ENCODE peak calls at places on chromosome 2, in four cellular contexts. One of them, this sample, is unnamed.

GRCh38 chr2:43488737-43489136 is 107.1 kb downstream of the THADA start:
- DNase-seq in sigmoid colon: no peak
- DNase-seq in GM06990: no peak
- DNase-seq in fibroblast of mammary gland: no peak
- DNase-seq in this sample: peak

GRCh38 chr2:221588306-221588985 is 16.3 kb upstream of the EPHA4 start:
- DNase-seq in sigmoid colon: no peak
- DNase-seq in GM06990: no peak
- DNase-seq in fibroblast of mammary gland: no peak
- DNase-seq in this sample: no peak

GRCh38 chr2:8623958-8624591 is 57.8 kb upstream of the ID2 start:
- DNase-seq in sigmoid colon: no peak
- DNase-seq in GM06990: no peak
- DNase-seq in fibroblast of mammary gland: no peak
- DNase-seq in this sample: no peak

GRCh38 chr2:240983361-240983995 is 14.9 kb upstream of the SNED1 start:
- DNase-seq in sigmoid colon: peak
- DNase-seq in GM06990: peak
- DNase-seq in fibroblast of mammary gland: no peak
- DNase-seq in this sample: no peak

GRCh38 chr2:65437392-65438135 is 5.2 kb upstream of the SPRED2 start:
- DNase-seq in sigmoid colon: no peak
- DNase-seq in GM06990: no peak
- DNase-seq in fibroblast of mammary gland: no peak
- DNase-seq in this sample: no peak

GRCh38 chr2:219001577-219002394 is 8.6 kb upstream of the CRYBA2 start:
- DNase-seq in sigmoid colon: no peak
- DNase-seq in GM06990: no peak
- DNase-seq in fibroblast of mammary gland: no peak
- DNase-seq in this sample: no peak

GRCh38 chr2:43010428-43011141 is 215.8 kb downstream of the ZFP36L2 start:
- DNase-seq in sigmoid colon: no peak
- DNase-seq in GM06990: no peak
- DNase-seq in fibroblast of mammary gland: no peak
- DNase-seq in this sample: no peak

GRCh38 chr2:145635706-145636427 is 1115.9 kb upstream of the ZEB2 start:
- DNase-seq in sigmoid colon: no peak
- DNase-seq in GM06990: no peak
- DNase-seq in fibroblast of mammary gland: peak
- DNase-seq in this sample: no peak

GRCh38 chr2:46179037-46179621 is 118.1 kb upstream of the EPAS1 start:
- DNase-seq in sigmoid colon: peak
- DNase-seq in GM06990: peak
- DNase-seq in fibroblast of mammary gland: peak
- DNase-seq in this sample: peak

GRCh38 chr2:12929806-12930205 is 213.1 kb downstream of the TRIB2 start:
- DNase-seq in sigmoid colon: no peak
- DNase-seq in GM06990: no peak
- DNase-seq in fibroblast of mammary gland: no peak
- DNase-seq in this sample: no peak

GRCh38 chr2:12928706-12929291 is 212.1 kb downstream of the TRIB2 start:
- DNase-seq in sigmoid colon: no peak
- DNase-seq in GM06990: no peak
- DNase-seq in fibroblast of mammary gland: no peak
- DNase-seq in this sample: no peak

GRCh38 chr2:12930382-12930781 is 213.6 kb downstream of the TRIB2 start:
- DNase-seq in sigmoid colon: no peak
- DNase-seq in GM06990: no peak
- DNase-seq in fibroblast of mammary gland: no peak
- DNase-seq in this sample: no peak

GRCh38 chr2:12932192-12932591 is 215.5 kb downstream of the TRIB2 start:
- DNase-seq in sigmoid colon: no peak
- DNase-seq in GM06990: no peak
- DNase-seq in fibroblast of mammary gland: no peak
- DNase-seq in this sample: no peak

DNA sequence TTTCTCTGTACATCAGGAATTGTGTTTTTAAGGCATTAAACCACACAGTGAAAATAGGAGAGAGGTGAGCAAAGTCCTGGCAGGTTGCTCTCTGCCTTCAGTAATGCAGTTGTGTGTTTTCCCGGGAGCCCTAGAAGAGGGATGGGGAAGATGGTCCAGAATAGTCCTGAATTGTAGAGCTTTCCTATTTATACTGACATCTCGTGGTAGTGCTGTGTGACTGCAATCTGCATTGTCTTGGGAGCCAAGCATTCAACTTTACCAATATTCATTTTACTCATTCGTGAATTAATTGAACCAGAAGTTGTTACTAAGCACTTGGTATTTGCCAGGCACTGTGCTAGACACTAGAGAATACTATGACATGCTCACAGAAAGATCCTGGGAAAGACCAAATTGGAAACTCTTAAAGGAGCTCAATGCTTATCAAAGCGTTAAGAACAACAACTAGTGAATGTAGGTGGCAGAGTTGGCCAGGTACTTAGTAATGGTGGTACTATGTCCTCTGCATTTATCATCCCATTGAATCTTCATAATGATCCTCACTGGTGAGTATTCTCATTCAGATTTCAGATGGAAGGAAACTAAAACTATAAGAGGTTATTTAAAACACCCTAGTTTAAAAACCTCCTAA is 214.6 kb downstream of the TRIB2 start:
- DNase-seq in sigmoid colon: no peak
- DNase-seq in GM06990: no peak
- DNase-seq in fibroblast of mammary gland: peak
- DNase-seq in this sample: peak
- TF ChIP-seq CTCF in sigmoid colon: peak
- TF ChIP-seq CTCF in GM06990: peak
- TF ChIP-seq CTCF in fibroblast of mammary gland: peak
- TF ChIP-seq CTCF in this sample: peak

GRCh38 chr2:190591972-190592371 is 56.9 kb upstream of the NAB1 start:
- DNase-seq in sigmoid colon: no peak
- DNase-seq in GM06990: no peak
- DNase-seq in fibroblast of mammary gland: no peak
- DNase-seq in this sample: no peak
- TF ChIP-seq CTCF in sigmoid colon: no peak
- TF ChIP-seq CTCF in GM06990: no peak
- TF ChIP-seq CTCF in fibroblast of mammary gland: no peak
- TF ChIP-seq CTCF in this sample: no peak

GRCh38 chr2:21928292-21928691 is 804.5 kb downstream of the TDRD15 start:
- DNase-seq in sigmoid colon: no peak
- DNase-seq in GM06990: no peak
- DNase-seq in fibroblast of mammary gland: no peak
- DNase-seq in this sample: no peak
- TF ChIP-seq CTCF in sigmoid colon: no peak
- TF ChIP-seq CTCF in GM06990: no peak
- TF ChIP-seq CTCF in fibroblast of mammary gland: no peak
- TF ChIP-seq CTCF in this sample: no peak

GRCh38 chr2:98311771-98312545 is 34.3 kb upstream of the CNGA3 start:
- DNase-seq in sigmoid colon: no peak
- DNase-seq in GM06990: no peak
- DNase-seq in fibroblast of mammary gland: no peak
- DNase-seq in this sample: no peak
- TF ChIP-seq CTCF in sigmoid colon: no peak
- TF ChIP-seq CTCF in GM06990: peak
- TF ChIP-seq CTCF in fibroblast of mammary gland: no peak
- TF ChIP-seq CTCF in this sample: no peak

GRCh38 chr2:238238766-238239551 is 879 bp downstream of the HES6 start:
- DNase-seq in sigmoid colon: peak
- DNase-seq in GM06990: no peak
- DNase-seq in fibroblast of mammary gland: no peak
- DNase-seq in this sample: peak
- TF ChIP-seq CTCF in sigmoid colon: no peak
- TF ChIP-seq CTCF in GM06990: peak
- TF ChIP-seq CTCF in fibroblast of mammary gland: no peak
- TF ChIP-seq CTCF in this sample: no peak

GRCh38 chr2:36087344-36087743 is 268.2 kb upstream of the CRIM1 start:
- DNase-seq in sigmoid colon: no peak
- DNase-seq in GM06990: no peak
- DNase-seq in fibroblast of mammary gland: no peak
- DNase-seq in this sample: no peak

DNA sequence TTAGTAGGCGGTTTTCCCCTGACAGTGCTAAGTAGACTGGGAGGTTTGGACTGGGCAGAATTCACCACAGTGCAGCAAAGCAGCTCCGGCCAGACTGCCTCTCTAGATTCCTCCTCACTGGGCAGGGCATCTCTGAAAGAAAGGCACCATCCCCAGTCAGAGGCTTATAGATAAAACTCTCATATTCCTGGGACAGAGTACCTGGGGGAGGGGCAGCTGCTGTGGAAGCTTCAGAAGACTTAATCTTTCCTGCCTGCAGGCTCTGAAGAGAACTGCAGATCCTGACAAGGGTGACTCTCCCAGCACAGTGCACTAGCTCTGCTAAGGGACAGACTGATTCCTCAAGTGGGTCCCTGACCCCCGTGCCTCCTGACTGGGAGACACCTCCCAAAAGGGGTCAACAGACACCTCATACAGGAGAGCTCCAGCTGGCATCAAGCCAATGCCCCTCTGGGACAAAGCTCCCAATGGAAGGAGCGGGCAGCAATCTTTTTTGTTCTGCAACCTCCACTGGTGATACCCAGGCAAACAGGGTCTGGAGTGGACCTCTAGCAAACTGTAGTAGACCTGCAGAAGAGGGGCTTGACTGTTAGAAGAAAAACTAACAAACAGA is 266.8 kb upstream of the CRIM1 start:
- DNase-seq in sigmoid colon: no peak
- DNase-seq in GM06990: no peak
- DNase-seq in fibroblast of mammary gland: no peak
- DNase-seq in this sample: no peak
- TF ChIP-seq CTCF in sigmoid colon: no peak
- TF ChIP-seq CTCF in GM06990: no peak
- TF ChIP-seq CTCF in fibroblast of mammary gland: no peak
- TF ChIP-seq CTCF in this sample: no peak

GRCh38 chr2:110815938-110816337 is 83.6 kb downstream of the ACOXL start:
- DNase-seq in sigmoid colon: no peak
- DNase-seq in GM06990: no peak
- DNase-seq in fibroblast of mammary gland: no peak
- DNase-seq in this sample: no peak

GRCh38 chr2:110820128-110820527 is 87.8 kb downstream of the ACOXL start:
- DNase-seq in sigmoid colon: no peak
- DNase-seq in GM06990: no peak
- DNase-seq in fibroblast of mammary gland: no peak
- DNase-seq in this sample: no peak

GRCh38 chr2:110819711-110820110 is 87.3 kb downstream of the ACOXL start:
- DNase-seq in sigmoid colon: no peak
- DNase-seq in GM06990: no peak
- DNase-seq in fibroblast of mammary gland: no peak
- DNase-seq in this sample: no peak

GRCh38 chr2:110816404-110817365 is 84.3 kb downstream of the ACOXL start:
- DNase-seq in sigmoid colon: no peak
- DNase-seq in GM06990: no peak
- DNase-seq in fibroblast of mammary gland: peak
- DNase-seq in this sample: no peak

DNA sequence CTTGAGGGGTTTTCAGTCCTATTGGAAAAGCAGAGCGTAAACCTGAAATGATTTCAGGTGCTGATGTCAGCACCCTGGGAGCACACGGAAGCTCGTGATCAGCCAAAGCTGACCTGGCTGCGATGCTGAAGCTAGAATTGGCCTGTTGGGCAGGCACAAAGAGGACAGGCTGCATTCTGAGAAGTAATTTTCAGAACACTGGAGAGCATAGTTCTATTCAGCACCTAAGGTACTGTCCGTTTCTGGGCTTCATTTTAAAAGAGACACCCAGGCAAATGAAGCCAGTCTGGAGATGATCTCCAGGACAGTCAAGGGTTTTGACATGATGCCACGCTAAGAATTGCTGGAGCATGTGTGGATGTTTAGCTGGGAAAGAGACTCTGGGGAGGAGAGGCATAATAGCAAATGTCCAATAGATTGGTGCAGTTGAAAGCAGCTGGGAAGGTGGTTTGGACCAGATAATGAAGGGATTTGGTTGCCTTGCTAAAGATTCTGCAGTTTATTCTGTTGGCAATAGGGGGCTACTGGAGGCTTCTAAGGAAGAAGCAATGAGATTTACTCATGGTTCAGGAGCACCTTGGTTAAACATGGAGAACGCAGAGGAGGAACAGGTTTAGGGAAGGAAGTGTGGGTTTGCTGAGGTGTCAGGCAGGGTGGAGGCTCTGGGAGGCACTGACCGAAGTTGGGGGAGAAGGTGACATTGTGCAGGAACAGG is 86.6 kb downstream of the ACOXL start:
- DNase-seq in sigmoid colon: no peak
- DNase-seq in GM06990: no peak
- DNase-seq in fibroblast of mammary gland: no peak
- DNase-seq in this sample: no peak
- TF ChIP-seq CTCF in sigmoid colon: no peak
- TF ChIP-seq CTCF in GM06990: peak
- TF ChIP-seq CTCF in fibroblast of mammary gland: no peak
- TF ChIP-seq CTCF in this sample: no peak

GRCh38 chr2:102302458-102302857 is 8.9 kb upstream of the IL1RL1 start:
- DNase-seq in sigmoid colon: no peak
- DNase-seq in GM06990: no peak
- DNase-seq in fibroblast of mammary gland: no peak
- DNase-seq in this sample: no peak
- TF ChIP-seq CTCF in sigmoid colon: no peak
- TF ChIP-seq CTCF in GM06990: no peak
- TF ChIP-seq CTCF in fibroblast of mammary gland: no peak
- TF ChIP-seq CTCF in this sample: no peak

DNA sequence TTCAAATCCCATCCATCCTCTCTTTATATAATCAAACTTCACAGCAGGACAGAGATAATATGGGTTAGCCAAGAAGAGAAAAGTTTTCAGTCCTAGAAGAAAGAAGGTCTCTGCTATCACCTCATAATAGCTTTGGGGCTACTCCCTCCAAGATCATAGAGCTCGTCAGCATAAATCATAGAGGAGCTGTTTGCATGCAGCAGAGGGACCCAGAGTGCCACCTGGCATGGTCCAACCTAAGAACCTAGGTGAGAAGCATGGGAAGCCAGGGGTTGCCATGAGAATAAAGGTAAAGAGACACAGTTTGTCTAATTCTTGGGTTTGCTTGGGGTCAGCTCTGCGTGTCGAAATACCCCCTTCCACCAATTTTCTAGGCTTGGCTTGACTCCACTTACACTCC is 87.1 kb upstream of the CYP1B1 start:
- DNase-seq in sigmoid colon: no peak
- DNase-seq in GM06990: no peak
- DNase-seq in fibroblast of mammary gland: no peak
- DNase-seq in this sample: no peak
- TF ChIP-seq CTCF in sigmoid colon: no peak
- TF ChIP-seq CTCF in GM06990: no peak
- TF ChIP-seq CTCF in fibroblast of mammary gland: no peak
- TF ChIP-seq CTCF in this sample: no peak

This sample was measured in foreskin fibroblast.